ENCODE peak calls at places on chromosome 15, in seven cellular contexts. V is naive thymus-derived CD4-positive, alpha-beta T cell; M is spleen; W is CD8-positive, alpha-beta memory T cell; F is uterus; Q is psoas muscle; P is HCT116. R is an unnamed sample.

GRCh38 chr15:69665641-69666091 is 213.0 kb downstream of the RPLP1 start:
- DNase-seq in Q (no peak), M (no peak), P (no peak), V (no peak), F (no peak), W (no peak), R (peak)

GRCh38 chr15:32028921-32029320 is 1.4 kb upstream of the CHRNA7 start:
- DNase-seq in V (no peak), W (no peak), Q (no peak), M (no peak), P (no peak), F (no peak), R (peak)

GRCh38 chr15:92845109-92845508 is 55.0 kb upstream of the CHD2 start:
- DNase-seq in M (no peak), F (no peak), Q (no peak), V (peak), P (no peak), W (peak), R (no peak)

GRCh38 chr15:40103124-40103858 is 5.4 kb downstream of the BMF start:
- DNase-seq in F (peak), Q (peak), P (no peak), V (no peak), M (peak), W (no peak), R (peak)

GRCh38 chr15:65979316-65979715 is 110.0 kb downstream of the RAB11A start:
- DNase-seq in W (no peak), Q (no peak), P (no peak), M (peak), F (no peak), V (no peak), R (no peak)

GRCh38 chr15:70195808-70196304 is 98.1 kb upstream of the TLE3 start:
- DNase-seq in F (peak), P (no peak), M (no peak), W (no peak), V (no peak), Q (peak), R (peak)

GRCh38 chr15:23467110-23467600 is 20.1 kb upstream of the GOLGA6L2 start:
- DNase-seq in P (peak), V (no peak), Q (no peak), F (no peak), W (no peak), M (no peak), R (peak)

GRCh38 chr15:84805221-84805620 is 11.9 kb upstream of the ALPK3 start:
- DNase-seq in F (no peak), Q (no peak), W (no peak), M (no peak), P (no peak), V (no peak), R (no peak)

GRCh38 chr15:74843445-74843828 is 481 bp upstream of the ULK3 start:
- DNase-seq in P (no peak), Q (no peak), F (no peak), V (no peak), M (no peak), W (no peak), R (no peak)

GRCh38 chr15:39787479-39787878 is 4.8 kb upstream of the FSIP1 start:
- DNase-seq in P (no peak), Q (no peak), M (no peak), V (no peak), F (no peak), W (no peak), R (peak)

GRCh38 chr15:91338763-91339162 is 238.7 kb downstream of the SV2B start:
- DNase-seq in Q (no peak), V (no peak), W (no peak), P (no peak), M (no peak), F (no peak), R (peak)

GRCh38 chr15:72173401-72173800 is 24.2 kb downstream of the GRAMD2A start:
- DNase-seq in Q (no peak), W (no peak), V (no peak), M (peak), F (no peak), P (no peak), R (no peak)

GRCh38 chr15:100030586-100031249 is 297.5 kb upstream of the LYSMD4 start:
- DNase-seq in P (no peak), M (no peak), Q (no peak), F (no peak), W (no peak), V (no peak), R (no peak)
- H3K27ac ChIP-seq in P (no peak), M (no peak), Q (no peak), F (no peak), W (no peak), V (no peak), R (no peak)

GRCh38 chr15:89376441-89376840 is 41.8 kb upstream of the POLG start:
- DNase-seq in Q (no peak), P (no peak), V (no peak), W (no peak), M (no peak), F (no peak), R (no peak)

GRCh38 chr15:89377042-89377841 is 42.6 kb upstream of the POLG start:
- DNase-seq in P (no peak), Q (no peak), F (no peak), W (no peak), M (peak), V (no peak), R (no peak)

GRCh38 chr15:89375093-89376062 is 40.8 kb upstream of the POLG start:
- DNase-seq in P (no peak), W (no peak), V (no peak), M (no peak), F (no peak), Q (no peak), R (no peak)

GRCh38 chr15:89372069-89373033 is 37.7 kb upstream of the POLG start:
- DNase-seq in P (no peak), Q (no peak), V (no peak), W (no peak), F (no peak), M (no peak), R (no peak)

DNA sequence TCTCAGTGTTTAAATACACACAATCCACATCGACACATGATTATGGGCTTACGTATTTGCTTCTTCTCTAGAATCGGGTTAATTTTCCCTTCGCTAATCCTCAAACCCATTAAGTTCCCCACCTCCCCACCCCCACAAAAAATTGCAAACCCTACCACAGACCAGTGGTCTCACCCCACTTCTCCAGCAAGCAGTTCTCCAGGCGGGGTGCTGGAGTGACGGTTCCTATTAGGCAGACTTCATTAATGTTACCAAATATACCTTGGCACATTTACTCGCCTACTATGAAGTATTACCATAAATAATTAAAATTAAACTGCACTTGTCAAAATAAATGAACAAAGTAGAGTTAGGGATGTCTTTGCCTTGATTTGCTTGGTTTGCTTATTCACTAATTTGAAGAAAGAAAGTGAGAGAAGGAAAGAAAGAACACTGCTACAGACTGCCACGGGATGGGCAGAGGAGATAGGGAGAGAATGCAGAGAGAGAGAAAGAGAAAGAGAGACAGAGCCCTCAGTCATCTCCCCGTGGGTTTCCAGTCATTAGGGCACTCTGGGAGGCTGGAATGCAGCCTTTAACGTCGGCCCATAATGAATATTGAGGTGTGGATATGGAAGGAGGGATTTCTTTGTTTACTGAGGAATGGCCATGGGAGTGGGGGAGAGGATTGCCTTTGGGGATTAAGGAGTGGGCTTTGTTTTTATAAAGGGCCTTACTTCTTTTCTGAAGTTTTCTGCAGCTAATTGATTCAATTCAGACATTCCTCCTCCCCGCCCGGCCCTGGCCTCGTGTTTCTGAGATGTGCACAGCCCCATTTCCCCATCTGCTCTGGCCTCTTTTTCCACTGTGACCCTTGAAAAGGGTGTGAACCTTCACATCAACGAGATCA is 39.7 kb upstream of the POLG start:
- DNase-seq in P (no peak), Q (no peak), V (no peak), M (no peak), W (no peak), F (no peak), R (no peak)
- H3K4me3 ChIP-seq in P (no peak), Q (no peak), V (no peak), M (no peak), W (no peak), F (no peak), R (no peak)

GRCh38 chr15:94246016-94246415 is 14.7 kb downstream of the MCTP2 start:
- DNase-seq in W (no peak), P (no peak), Q (no peak), V (no peak), F (no peak), M (no peak), R (no peak)
- H3K27ac ChIP-seq in W (no peak), P (no peak), Q (no peak), V (no peak), F (no peak), M (no peak), R (no peak)

DNA sequence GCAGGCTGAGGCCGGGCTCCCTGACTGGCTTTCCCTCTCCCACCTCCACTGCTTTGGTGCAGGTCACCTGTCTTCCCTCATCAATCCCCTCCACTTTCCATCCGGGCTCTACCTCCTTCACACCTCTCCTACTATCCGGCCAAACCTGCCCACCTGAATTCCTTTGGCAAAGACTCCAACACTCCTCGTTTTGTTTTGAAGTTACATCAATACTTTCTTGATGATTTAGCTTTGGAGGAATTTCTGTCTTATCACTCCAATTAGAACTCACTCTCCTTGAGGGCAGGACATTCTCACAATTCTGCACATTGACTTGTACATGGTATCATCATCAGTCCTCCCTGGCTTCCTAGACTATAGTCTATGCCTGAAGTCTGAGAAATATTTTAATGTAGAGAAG is 20.4 kb downstream of the LDHAL6B start:
- DNase-seq in M (no peak), V (no peak), F (no peak), Q (no peak), W (no peak), P (no peak), R (no peak)
- H3K4me3 ChIP-seq in M (no peak), V (no peak), F (no peak), Q (no peak), W (no peak), P (no peak), R (no peak)

DNA sequence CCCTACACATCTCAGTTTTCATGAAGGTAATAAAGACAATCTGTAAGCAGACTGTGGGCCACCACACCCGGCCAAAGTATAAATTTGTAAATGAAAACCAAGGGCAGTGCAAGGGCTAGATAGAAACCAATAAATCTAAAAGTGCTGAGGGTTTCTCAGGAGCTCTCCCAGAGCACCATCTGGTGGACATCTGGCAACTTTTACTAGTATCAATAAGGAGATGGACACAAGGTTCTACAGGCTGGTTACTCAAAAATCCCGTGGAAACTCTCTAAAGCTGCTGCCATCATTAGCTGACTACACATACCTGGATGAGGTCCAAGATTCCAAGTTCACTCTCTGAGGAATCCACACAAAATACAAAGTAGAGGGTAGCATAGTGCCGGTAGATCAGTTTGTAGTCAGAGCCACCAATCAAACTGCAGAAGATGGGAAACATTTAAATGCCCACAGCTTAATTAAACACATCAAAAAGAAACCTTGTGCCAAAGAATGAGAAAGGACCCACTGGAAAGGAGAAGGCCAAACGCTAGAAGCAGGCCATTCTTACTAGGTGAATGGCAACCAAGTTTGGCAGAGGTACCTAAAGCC is 5.5 kb downstream of the AP3S2 start:
- DNase-seq in V (no peak), M (no peak), W (no peak), P (peak), Q (no peak), F (no peak), R (peak)
- H3K27ac ChIP-seq in V (no peak), M (no peak), W (no peak), P (no peak), Q (no peak), F (no peak), R (no peak)

GRCh38 chr15:100638177-100638730 is 35.9 kb downstream of the ASB7 start:
- DNase-seq in P (no peak), V (no peak), Q (no peak), M (no peak), W (no peak), F (no peak), R (no peak)

GRCh38 chr15:100631831-100632230 is 29.4 kb downstream of the ASB7 start:
- DNase-seq in V (no peak), M (no peak), Q (no peak), F (no peak), P (no peak), W (no peak), R (no peak)

GRCh38 chr15:100633763-100634075 is 31.3 kb downstream of the ASB7 start:
- DNase-seq in F (no peak), V (no peak), Q (no peak), W (no peak), P (no peak), M (no peak), R (no peak)

GRCh38 chr15:100635406-100636071 is 33.1 kb downstream of the ASB7 start:
- DNase-seq in F (no peak), W (no peak), V (no peak), Q (no peak), P (no peak), M (no peak), R (no peak)
- H3K4me3 ChIP-seq in F (no peak), W (no peak), V (no peak), Q (no peak), P (no peak), M (no peak), R (no peak)

GRCh38 chr15:98786706-98787105 is 138.4 kb downstream of the IGF1R start:
- DNase-seq in Q (no peak), M (no peak), V (no peak), P (no peak), W (no peak), F (no peak), R (no peak)

GRCh38 chr15:98785408-98785795 is 137.1 kb downstream of the IGF1R start:
- DNase-seq in P (no peak), Q (no peak), F (no peak), M (no peak), W (no peak), V (no peak), R (no peak)

GRCh38 chr15:98787936-98788757 is 139.8 kb downstream of the IGF1R start:
- DNase-seq in Q (no peak), F (no peak), W (no peak), M (peak), P (no peak), V (no peak), R (no peak)

GRCh38 chr15:98787190-98787589 is 138.9 kb downstream of the IGF1R start:
- DNase-seq in Q (no peak), F (no peak), V (no peak), M (no peak), W (no peak), P (no peak), R (no peak)

GRCh38 chr15:98785796-98786581 is 137.7 kb downstream of the IGF1R start:
- DNase-seq in M (no peak), W (no peak), Q (no peak), F (no peak), V (no peak), P (no peak), R (peak)
- H3K27ac ChIP-seq in M (no peak), W (no peak), Q (no peak), F (no peak), V (no peak), P (no peak), R (peak)

GRCh38 chr15:78069052-78069414 is 8.5 kb downstream of the TBC1D2B start:
- DNase-seq in Q (no peak), W (no peak), P (no peak), M (no peak), V (no peak), F (no peak), R (no peak)
- H3K4me3 ChIP-seq in Q (peak), W (peak), P (no peak), M (no peak), V (peak), F (no peak), R (no peak)

DNA sequence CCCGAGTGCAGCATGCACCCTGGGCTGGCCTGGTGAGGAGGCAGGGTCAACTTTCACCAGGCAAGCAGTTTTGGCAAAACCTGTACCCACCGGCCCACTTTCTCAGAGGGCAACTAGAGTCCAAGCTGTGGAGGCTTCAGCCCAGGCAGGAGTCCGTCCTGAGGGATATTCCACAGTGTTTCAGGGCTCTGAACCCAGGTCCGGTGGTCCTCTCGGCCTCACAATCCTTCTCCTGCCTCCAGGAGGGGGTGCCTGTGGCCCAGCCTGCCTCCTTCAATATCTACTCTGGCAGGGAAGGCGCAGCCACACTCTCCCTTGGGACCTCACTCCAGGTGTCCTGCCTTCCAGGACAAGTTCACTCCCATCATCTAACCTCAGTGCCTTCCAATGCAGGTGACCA is 3.9 kb downstream of the PLA2G4E start:
- DNase-seq in V (no peak), P (no peak), W (no peak), Q (peak), M (peak), F (no peak), R (no peak)
- H3K27ac ChIP-seq in V (no peak), P (no peak), W (no peak), Q (no peak), M (no peak), F (no peak), R (no peak)

R was measured in SJCRH30.